ENCODE peak calls at places on chromosomes 3 and 15, in four cellular contexts. One of them, this sample, is unnamed.

GRCh38 chr3:43710607-43711006 is 19.9 kb downstream of the ABHD5 start:
- DNase-seq in bronchial epithelial cell: no peak
- DNase-seq in amygdala: no peak
- DNase-seq in germinal center: no peak
- DNase-seq in this sample: no peak

GRCh38 chr15:101067660-101068522 is 148.7 kb downstream of the LRRK1 start:
- DNase-seq in bronchial epithelial cell: no peak
- DNase-seq in amygdala: no peak
- DNase-seq in germinal center: no peak
- DNase-seq in this sample: no peak

GRCh38 chr3:58613236-58614132 is 36.3 kb upstream of the FAM107A start:
- DNase-seq in bronchial epithelial cell: no peak
- DNase-seq in amygdala: no peak
- DNase-seq in germinal center: no peak
- DNase-seq in this sample: no peak

GRCh38 chr3:106144051-106144450 is 275.2 kb upstream of the CBLB start:
- DNase-seq in bronchial epithelial cell: no peak
- DNase-seq in amygdala: no peak
- DNase-seq in germinal center: no peak
- DNase-seq in this sample: no peak

GRCh38 chr3:54999159-54999558 is 71.3 kb upstream of the LRTM1 start:
- DNase-seq in bronchial epithelial cell: peak
- DNase-seq in amygdala: no peak
- DNase-seq in germinal center: no peak
- DNase-seq in this sample: no peak

GRCh38 chr3:23372296-23372695 is 169.2 kb downstream of the UBE2E2 start:
- DNase-seq in bronchial epithelial cell: no peak
- DNase-seq in amygdala: no peak
- DNase-seq in germinal center: no peak
- DNase-seq in this sample: no peak

GRCh38 chr15:91465696-91466095 is 365.6 kb downstream of the SV2B start:
- DNase-seq in bronchial epithelial cell: peak
- DNase-seq in amygdala: no peak
- DNase-seq in germinal center: no peak
- DNase-seq in this sample: no peak

GRCh38 chr3:158465074-158465473 is 105.9 kb upstream of the MLF1 start:
- DNase-seq in bronchial epithelial cell: no peak
- DNase-seq in amygdala: no peak
- DNase-seq in germinal center: no peak
- DNase-seq in this sample: no peak

GRCh38 chr3:134028486-134029255 is 1.1 kb downstream of the SLCO2A1 start:
- DNase-seq in bronchial epithelial cell: no peak
- DNase-seq in amygdala: no peak
- DNase-seq in germinal center: no peak
- DNase-seq in this sample: no peak

GRCh38 chr15:96416934-96417759 is 86.6 kb downstream of the NR2F2 start:
- DNase-seq in bronchial epithelial cell: peak
- DNase-seq in amygdala: no peak
- DNase-seq in germinal center: no peak
- DNase-seq in this sample: no peak

GRCh38 chr3:191499307-191500125 is 38.6 kb downstream of the PYDC2 start:
- DNase-seq in bronchial epithelial cell: peak
- DNase-seq in amygdala: peak
- DNase-seq in germinal center: no peak
- DNase-seq in this sample: peak

GRCh38 chr3:84304214-84304613 is 654.6 kb upstream of the CADM2 start:
- DNase-seq in bronchial epithelial cell: no peak
- DNase-seq in amygdala: no peak
- DNase-seq in germinal center: no peak
- DNase-seq in this sample: no peak

GRCh38 chr15:55742498-55742926 is 440 bp downstream of the PRTG start:
- DNase-seq in bronchial epithelial cell: no peak
- DNase-seq in amygdala: no peak
- DNase-seq in germinal center: peak
- DNase-seq in this sample: peak

GRCh38 chr3:141268281-141268680 is 36.7 kb downstream of the PXYLP1 start:
- DNase-seq in bronchial epithelial cell: no peak
- DNase-seq in amygdala: no peak
- DNase-seq in germinal center: no peak
- DNase-seq in this sample: no peak

GRCh38 chr3:118097660-118098059 is 937.0 kb downstream of the IGSF11 start:
- DNase-seq in bronchial epithelial cell: no peak
- DNase-seq in amygdala: no peak
- DNase-seq in germinal center: no peak
- DNase-seq in this sample: no peak

GRCh38 chr3:159045279-159045678 is 243.4 kb downstream of the MFSD1 start:
- DNase-seq in bronchial epithelial cell: no peak
- DNase-seq in amygdala: no peak
- DNase-seq in germinal center: no peak
- DNase-seq in this sample: no peak

GRCh38 chr15:70291696-70292510 is 194.2 kb upstream of the TLE3 start:
- DNase-seq in bronchial epithelial cell: no peak
- DNase-seq in amygdala: no peak
- DNase-seq in germinal center: no peak
- DNase-seq in this sample: no peak

GRCh38 chr3:49899815-49900214 is 3.9 kb downstream of the MST1R start:
- DNase-seq in bronchial epithelial cell: no peak
- DNase-seq in amygdala: no peak
- DNase-seq in germinal center: peak
- DNase-seq in this sample: no peak

GRCh38 chr15:100558771-100559254 is 30.1 kb upstream of the CERS3 start:
- DNase-seq in bronchial epithelial cell: no peak
- DNase-seq in amygdala: no peak
- DNase-seq in germinal center: no peak
- DNase-seq in this sample: no peak

GRCh38 chr3:72970942-72971341 is 25.7 kb upstream of the PPP4R2 start:
- DNase-seq in bronchial epithelial cell: no peak
- DNase-seq in amygdala: no peak
- DNase-seq in germinal center: no peak
- DNase-seq in this sample: no peak

GRCh38 chr15:35427091-35427490 is 118.9 kb downstream of the DPH6 start:
- DNase-seq in bronchial epithelial cell: peak
- DNase-seq in amygdala: no peak
- DNase-seq in germinal center: no peak
- DNase-seq in this sample: no peak

GRCh38 chr3:47057212-47057671 is 77.8 kb downstream of the NBEAL2 start:
- DNase-seq in bronchial epithelial cell: peak
- DNase-seq in amygdala: no peak
- DNase-seq in germinal center: no peak
- DNase-seq in this sample: no peak

GRCh38 chr3:158727499-158728377 is 4.5 kb downstream of the RARRES1 start:
- DNase-seq in bronchial epithelial cell: peak
- DNase-seq in amygdala: no peak
- DNase-seq in germinal center: peak
- DNase-seq in this sample: no peak

GRCh38 chr3:11953778-11954177 is 50.4 kb upstream of the SYN2 start:
- DNase-seq in bronchial epithelial cell: no peak
- DNase-seq in amygdala: no peak
- DNase-seq in germinal center: no peak
- DNase-seq in this sample: no peak

GRCh38 chr15:49415638-49416037 is 7.4 kb upstream of the FGF7 start:
- DNase-seq in bronchial epithelial cell: peak
- DNase-seq in amygdala: no peak
- DNase-seq in germinal center: no peak
- DNase-seq in this sample: no peak

GRCh38 chr3:179603831-179604230 is 607 bp downstream of the MRPL47 start:
- DNase-seq in bronchial epithelial cell: no peak
- DNase-seq in amygdala: no peak
- DNase-seq in germinal center: no peak
- DNase-seq in this sample: no peak

GRCh38 chr3:100189444-100189964 is 71.3 kb upstream of the TBC1D23 start:
- DNase-seq in bronchial epithelial cell: no peak
- DNase-seq in amygdala: no peak
- DNase-seq in germinal center: no peak
- DNase-seq in this sample: no peak

GRCh38 chr3:52959773-52960172 is 62.4 kb upstream of the STIMATE start:
- DNase-seq in bronchial epithelial cell: no peak
- DNase-seq in amygdala: no peak
- DNase-seq in germinal center: no peak
- DNase-seq in this sample: no peak

GRCh38 chr3:136819784-136820640 is 1.1 kb downstream of the SLC35G2 start:
- DNase-seq in bronchial epithelial cell: peak
- DNase-seq in amygdala: no peak
- DNase-seq in germinal center: peak
- DNase-seq in this sample: peak

GRCh38 chr3:106628407-106628806 is 748.8 kb upstream of the CCDC54 start:
- DNase-seq in bronchial epithelial cell: peak
- DNase-seq in amygdala: no peak
- DNase-seq in germinal center: no peak
- DNase-seq in this sample: no peak